ENCODE peak calls at places on chromosomes 12 and 14, in seven cellular contexts. Z, A, P, C, Y, I and R are unnamed samples.

GRCh38 chr12:22406622-22407021 is 72.1 kb upstream of the ST8SIA1 start:
- DNase-seq in A (no peak), I (no peak), Y (peak), Z (no peak), C (no peak), P (no peak), R (no peak)

GRCh38 chr12:128057586-128057985 is 209.4 kb upstream of the TMEM132C start:
- DNase-seq in P (no peak), C (no peak), Z (no peak), I (no peak), A (no peak), Y (no peak), R (no peak)

GRCh38 chr14:21384494-21384851 is 654 bp upstream of the SUPT16H start:
- DNase-seq in Z (no peak), P (peak), A (no peak), C (no peak), I (no peak), Y (no peak), R (no peak)

GRCh38 chr14:38089123-38089522 is 118.6 kb upstream of the SSTR1 start:
- DNase-seq in P (no peak), A (no peak), Y (no peak), C (no peak), Z (no peak), I (no peak), R (peak)

GRCh38 chr12:115648463-115648862 is 629.0 kb downstream of the MED13L start:
- DNase-seq in I (peak), C (no peak), P (no peak), Z (no peak), A (no peak), Y (peak), R (no peak)

GRCh38 chr14:95123895-95124579 is 33.3 kb downstream of the DICER1 start:
- DNase-seq in Y (no peak), A (no peak), Z (no peak), C (no peak), I (no peak), P (no peak), R (no peak)

GRCh38 chr12:77337327-77337726 is 272.0 kb upstream of the E2F7 start:
- DNase-seq in I (no peak), Z (no peak), P (no peak), C (no peak), A (no peak), Y (no peak), R (no peak)

GRCh38 chr14:105682956-105683570 is 156.7 kb downstream of the TMEM121 start:
- DNase-seq in C (no peak), P (no peak), Z (no peak), A (no peak), Y (no peak), I (no peak), R (no peak)

GRCh38 chr14:78530078-78530477 is 359.9 kb downstream of the NRXN3 start:
- DNase-seq in C (no peak), Z (no peak), P (peak), I (peak), A (no peak), Y (no peak), R (peak)

GRCh38 chr14:94974422-94974821 is 182.9 kb downstream of the DICER1 start:
- DNase-seq in Y (no peak), Z (no peak), C (no peak), A (no peak), I (no peak), P (no peak), R (peak)

GRCh38 chr14:65732112-65732511 is 319.6 kb downstream of the FUT8 start:
- DNase-seq in C (no peak), Z (no peak), Y (no peak), A (no peak), P (peak), I (no peak), R (peak)

GRCh38 chr14:37464192-37464858 is 130.7 kb downstream of the FOXA1 start:
- DNase-seq in I (no peak), Y (no peak), C (no peak), Z (no peak), P (no peak), A (no peak), R (no peak)

GRCh38 chr12:110269622-110270124 is 11.4 kb upstream of the ATP2A2 start:
- DNase-seq in Y (peak), Z (no peak), P (no peak), C (no peak), I (peak), A (no peak), R (no peak)

GRCh38 chr14:87995500-87996275 is 2.7 kb upstream of the GALC start:
- DNase-seq in C (no peak), Z (no peak), P (no peak), Y (no peak), I (no peak), A (no peak), R (peak)

GRCh38 chr14:51883232-51883631 is 22.8 kb downstream of the GNG2 start:
- DNase-seq in Y (no peak), A (no peak), P (no peak), I (no peak), C (no peak), Z (no peak), R (no peak)

GRCh38 chr12:45357547-45358417 is 141.9 kb downstream of the ANO6 start:
- DNase-seq in I (peak), A (no peak), Y (no peak), Z (peak), C (no peak), P (no peak), R (no peak)

GRCh38 chr14:63475761-63476160 is 67.4 kb downstream of the PPP2R5E start:
- DNase-seq in Z (no peak), A (no peak), C (no peak), Y (no peak), I (no peak), P (no peak), R (no peak)

GRCh38 chr12:129193263-129193871 is 340.1 kb downstream of the GLT1D1 start:
- DNase-seq in C (no peak), A (no peak), P (no peak), I (peak), Y (no peak), Z (no peak), R (peak)

GRCh38 chr12:14238224-14238792 is 127.2 kb upstream of the ATF7IP start:
- DNase-seq in P (no peak), I (peak), C (no peak), A (no peak), Y (peak), Z (no peak), R (no peak)

GRCh38 chr12:12379831-12380730 is 23.2 kb downstream of the BORCS5 start:
- DNase-seq in C (no peak), Y (no peak), Z (no peak), P (peak), A (no peak), I (peak), R (peak)

GRCh38 chr12:51253276-51253675 is 14.7 kb downstream of the DAZAP2 start:
- DNase-seq in I (no peak), Z (no peak), A (no peak), P (no peak), Y (no peak), C (no peak), R (no peak)